ENCODE peak calls at places on chromosomes 12 and 14, in six cellular contexts. A is uterus; B is bronchial epithelial cell; Y is stomach; W is CD4-positive, CD25-positive, alpha-beta regulatory T cell; T is AG09309. M is an unnamed sample.

GRCh38 chr14:101965796-101966718 is 1.7 kb downstream of the DYNC1H1 start:
- DNase-seq in A (no peak), B (no peak), Y (no peak), W (no peak), T (no peak), M (no peak)

GRCh38 chr14:67428501-67429031 is 16.6 kb upstream of the PLEK2 start:
- DNase-seq in A (no peak), B (peak; percentile 66), Y (peak; percentile 54), W (no peak), T (peak; percentile 27), M (no peak)

GRCh38 chr12:40154381-40154780 is 48.5 kb upstream of the SLC2A13 start:
- DNase-seq in A (no peak), B (no peak), Y (no peak), W (no peak), T (no peak), M (no peak)

GRCh38 chr14:89728964-89729363 is 225.6 kb downstream of the EFCAB11 start:
- DNase-seq in A (no peak), B (peak; percentile 25), Y (no peak), W (no peak), T (no peak), M (no peak)

GRCh38 chr12:11702959-11703358 is 53.5 kb downstream of the ETV6 start:
- DNase-seq in A (no peak), B (no peak), Y (no peak), W (no peak), T (no peak), M (peak; percentile 60)

GRCh38 chr12:107670999-107671643 is 14.5 kb upstream of the PWP1 start:
- DNase-seq in A (no peak), B (peak; percentile 25), Y (peak; percentile 37), W (no peak), T (no peak), M (peak; percentile 34)

GRCh38 chr14:104563191-104563741 is 16.3 kb upstream of the C14orf180 start:
- DNase-seq in A (no peak), B (no peak), Y (no peak), W (no peak), T (no peak), M (no peak)

GRCh38 chr12:93825926-93826599 is 148.9 kb downstream of the CRADD start:
- DNase-seq in A (no peak), B (no peak), Y (no peak), W (no peak), T (peak; percentile 69), M (no peak)

GRCh38 chr12:120196363-120196762 is 1.8 kb upstream of the GCN1 start:
- DNase-seq in A (no peak), B (no peak), Y (no peak), W (no peak), T (no peak), M (no peak)

GRCh38 chr14:30317729-30318128 is 241.2 kb upstream of the G2E3 start:
- DNase-seq in A (no peak), B (no peak), Y (no peak), W (no peak), T (no peak), M (no peak)

GRCh38 chr12:77231548-77231947 is 166.2 kb upstream of the E2F7 start:
- DNase-seq in A (peak; percentile 76), B (peak; percentile 48), Y (peak; percentile 92), W (no peak), T (peak; percentile 74), M (no peak)

GRCh38 chr12:105775351-105775750 is 363.4 kb downstream of the NUAK1 start:
- DNase-seq in A (no peak), B (peak; percentile 47), Y (no peak), W (no peak), T (peak; percentile 58), M (no peak)

GRCh38 chr12:43737646-43738045 is 20.9 kb downstream of the PUS7L start:
- DNase-seq in A (no peak), B (peak; percentile 75), Y (no peak), W (no peak), T (no peak), M (no peak)

GRCh38 chr14:77124345-77125274 is 17.0 kb downstream of the ZDHHC22 start:
- DNase-seq in A (peak; percentile 46), B (no peak), Y (peak; percentile 72), W (peak; percentile 57), T (no peak), M (peak; percentile 74)

GRCh38 chr14:34325493-34325892 is 136.5 kb downstream of the SPTSSA start:
- DNase-seq in A (no peak), B (no peak), Y (no peak), W (no peak), T (no peak), M (no peak)

GRCh38 chr14:33480589-33481184 is 470.2 kb downstream of the EGLN3 start:
- DNase-seq in A (no peak), B (no peak), Y (no peak), W (no peak), T (no peak), M (no peak)

GRCh38 chr14:56817396-56817921 is 7.2 kb upstream of the OTX2 start:
- DNase-seq in A (no peak), B (no peak), Y (no peak), W (no peak), T (no peak), M (no peak)

GRCh38 chr12:105878964-105879363 is 259.8 kb downstream of the NUAK1 start:
- DNase-seq in A (no peak), B (peak; percentile 49), Y (no peak), W (no peak), T (no peak), M (no peak)

GRCh38 chr14:46686652-46687051 is 35.1 kb upstream of the RPL10L start:
- DNase-seq in A (no peak), B (peak; percentile 38), Y (no peak), W (no peak), T (no peak), M (no peak)

GRCh38 chr12:99352269-99352668 is 295.3 kb upstream of the GARIN6 start:
- DNase-seq in A (no peak), B (no peak), Y (no peak), W (no peak), T (no peak), M (no peak)

GRCh38 chr12:54065677-54066076 is 12.0 kb downstream of the HOXC4 start:
- DNase-seq in A (no peak), B (no peak), Y (no peak), W (no peak), T (no peak), M (no peak)

GRCh38 chr12:43147893-43148292 is 404.1 kb downstream of the ADAMTS20 start:
- DNase-seq in A (no peak), B (peak; percentile 21), Y (no peak), W (no peak), T (peak; percentile 59), M (no peak)

GRCh38 chr14:68665792-68666195 is 127.1 kb downstream of the ZFP36L1 start:
- DNase-seq in A (no peak), B (no peak), Y (no peak), W (no peak), T (no peak), M (no peak)

GRCh38 chr12:66804555-66804954 is 125.7 kb upstream of the GRIP1 start:
- DNase-seq in A (no peak), B (no peak), Y (no peak), W (no peak), T (no peak), M (no peak)

GRCh38 chr12:119020377-119021360 is 39.3 kb downstream of the SRRM4 start:
- DNase-seq in A (no peak), B (no peak), Y (peak; percentile 46), W (no peak), T (no peak), M (no peak)

GRCh38 chr12:97169922-97170321 is 262.9 kb downstream of the NEDD1 start:
- DNase-seq in A (no peak), B (no peak), Y (no peak), W (no peak), T (no peak), M (no peak)

GRCh38 chr14:83923836-83924235 is 1606.1 kb upstream of the FLRT2 start:
- DNase-seq in A (no peak), B (no peak), Y (no peak), W (no peak), T (no peak), M (no peak)

GRCh38 chr14:65107200-65107599 is 4.9 kb upstream of the MAX start:
- DNase-seq in A (no peak), B (no peak), Y (no peak), W (no peak), T (no peak), M (no peak)

GRCh38 chr14:64220466-64220865 is 73.7 kb downstream of the ESR2 start:
- DNase-seq in A (peak; percentile 45), B (no peak), Y (no peak), W (no peak), T (no peak), M (no peak)

GRCh38 chr14:103393687-103394626 is 8.7 kb downstream of the MARK3 start:
- DNase-seq in A (no peak), B (no peak), Y (no peak), W (no peak), T (no peak), M (peak; percentile 15)

GRCh38 chr14:59249029-59249428 is 60.6 kb downstream of the DAAM1 start:
- DNase-seq in A (no peak), B (no peak), Y (no peak), W (no peak), T (no peak), M (no peak)

GRCh38 chr12:122643207-122643805 is 59.9 kb downstream of the HCAR2 start:
- DNase-seq in A (no peak), B (no peak), Y (no peak), W (no peak), T (no peak), M (no peak)

GRCh38 chr14:70601162-70601561 is 707 bp upstream of the MED6 start:
- DNase-seq in A (no peak), B (peak; percentile 72), Y (no peak), W (no peak), T (peak; percentile 10), M (no peak)

DNA sequence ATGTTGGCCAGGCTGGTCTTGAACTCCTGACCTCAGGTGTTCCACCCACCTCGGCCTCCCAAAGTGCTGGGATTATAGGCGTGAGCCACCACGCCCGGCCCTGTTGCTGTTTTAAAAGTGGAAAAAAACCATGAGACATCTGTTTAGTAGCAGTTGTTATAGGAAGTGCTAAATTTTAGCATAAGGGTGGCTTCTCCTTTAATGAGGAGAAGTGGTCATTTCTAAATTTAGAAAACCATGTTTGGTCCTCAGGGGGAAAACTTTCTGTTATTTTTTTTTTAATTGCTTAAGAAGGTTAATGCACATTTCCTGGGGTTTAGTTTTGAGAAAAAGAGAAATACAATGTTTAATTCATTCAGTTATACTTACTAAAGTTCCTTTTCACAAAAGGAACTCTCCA is 102.1 kb downstream of the MYRFL start:
- DNase-seq in A (no peak), B (no peak), Y (no peak), W (no peak), T (no peak), M (no peak)
- H3K4me3 ChIP-seq in A (no peak overlapping the region), B (no peak overlapping the region), Y (no peak overlapping the region), W (no peak overlapping the region), T (no peak overlapping the region), M (no peak overlapping the region)

GRCh38 chr12:6963741-6964446 is 6.6 kb downstream of the PHB2 start:
- DNase-seq in A (no peak), B (no peak), Y (no peak), W (no peak), T (no peak), M (no peak)
- H3K4me3 ChIP-seq in A (no peak overlapping the region), B (peak overlapping the region; percentile 88), Y (peak overlapping the region; percentile 47), W (no peak overlapping the region), T (no peak overlapping the region), M (no peak overlapping the region)

GRCh38 chr12:51855586-51856428 is 7.3 kb upstream of the FIGNL2 start:
- DNase-seq in A (no peak), B (no peak), Y (no peak), W (no peak), T (no peak), M (no peak)
- H3K4me3 ChIP-seq in A (no peak overlapping the region), B (no peak overlapping the region), Y (peak overlapping the region; percentile 25), W (no peak overlapping the region), T (peak overlapping the region; percentile 50), M (no peak overlapping the region)

GRCh38 chr12:131900397-131900796 is 6.0 kb downstream of the ULK1 start:
- DNase-seq in A (no peak), B (peak; percentile 50), Y (no peak), W (no peak), T (no peak), M (peak; percentile 9)
- H3K4me3 ChIP-seq in A (no peak overlapping the region), B (no peak overlapping the region), Y (no peak overlapping the region), W (no peak overlapping the region), T (no peak overlapping the region), M (no peak overlapping the region)